ENCODE peak calls at places on chromosomes 1 and 21, in eight cellular contexts. M is CD4-positive, CD25-positive, alpha-beta regulatory T cell; D is heart left ventricle; A is right atrium auricular region; J is CD8-positive, alpha-beta memory T cell; V is tibial nerve; Y is small intestine; B is spleen. T is an unnamed sample. For H3K9me3, the result is how much of the 10 kb centered on the place peaks cover.

GRCh38 chr21:45508607-45509565 is 33.4 kb downstream of the SLC19A1 start:
- DNase-seq in M (no peak), D (peak), A (no peak), J (peak), V (no peak), Y (no peak), B (peak), T (no peak)

GRCh38 chr21:42702720-42703119 is 49.3 kb downstream of the PDE9A start:
- DNase-seq in M (no peak), D (no peak), A (no peak), J (no peak), V (no peak), Y (no peak), B (no peak), T (no peak)

GRCh38 chr1:10759413-10760200 is 36.8 kb downstream of the CASZ1 start:
- DNase-seq in M (no peak), D (no peak), A (no peak), J (no peak), V (no peak), Y (peak), B (no peak), T (no peak)

GRCh38 chr1:153940756-153941155 is 5.8 kb downstream of the DENND4B start:
- DNase-seq in M (no peak), D (no peak), A (no peak), J (no peak), V (no peak), Y (no peak), B (peak), T (no peak)

GRCh38 chr1:28457678-28458077 is 48.2 kb upstream of the RCC1 start:
- DNase-seq in M (no peak), D (no peak), A (no peak), J (no peak), V (no peak), Y (no peak), B (no peak), T (no peak)

GRCh38 chr21:43287974-43288755 is 119.4 kb downstream of the CRYAA start:
- DNase-seq in M (no peak), D (peak), A (no peak), J (peak), V (no peak), Y (peak), B (peak), T (no peak)

GRCh38 chr1:200468264-200469001 is 58.6 kb upstream of the ZNF281 start:
- DNase-seq in M (no peak), D (no peak), A (no peak), J (no peak), V (no peak), Y (no peak), B (no peak), T (peak)

GRCh38 chr1:77978293-77978968 is 441 bp downstream of the FUBP1 start:
- DNase-seq in M (peak), D (peak), A (peak), J (peak), V (peak), Y (peak), B (no peak), T (peak)

GRCh38 chr1:42162181-42162580 is 2.4 kb downstream of the GUCA2A start:
- DNase-seq in M (no peak), D (no peak), A (no peak), J (no peak), V (no peak), Y (peak), B (no peak), T (no peak)

GRCh38 chr1:51231121-51231520 is 5.0 kb upstream of the RNF11 start:
- DNase-seq in M (no peak), D (no peak), A (peak), J (no peak), V (no peak), Y (no peak), B (no peak), T (no peak)

GRCh38 chr1:225835752-225836151 is 25.8 kb downstream of the EPHX1 start:
- DNase-seq in M (no peak), D (peak), A (peak), J (no peak), V (peak), Y (no peak), B (peak), T (no peak)

GRCh38 chr1:225840713-225841112 is 30.8 kb downstream of the EPHX1 start:
- DNase-seq in M (no peak), D (no peak), A (no peak), J (no peak), V (no peak), Y (no peak), B (no peak), T (no peak)

GRCh38 chr1:225842074-225842473 is 32.1 kb downstream of the EPHX1 start:
- DNase-seq in M (no peak), D (no peak), A (no peak), J (no peak), V (no peak), Y (no peak), B (peak), T (no peak)

GRCh38 chr1:225840223-225840610 is 30.3 kb downstream of the EPHX1 start:
- DNase-seq in M (no peak), D (no peak), A (no peak), J (no peak), V (no peak), Y (no peak), B (peak), T (no peak)

DNA sequence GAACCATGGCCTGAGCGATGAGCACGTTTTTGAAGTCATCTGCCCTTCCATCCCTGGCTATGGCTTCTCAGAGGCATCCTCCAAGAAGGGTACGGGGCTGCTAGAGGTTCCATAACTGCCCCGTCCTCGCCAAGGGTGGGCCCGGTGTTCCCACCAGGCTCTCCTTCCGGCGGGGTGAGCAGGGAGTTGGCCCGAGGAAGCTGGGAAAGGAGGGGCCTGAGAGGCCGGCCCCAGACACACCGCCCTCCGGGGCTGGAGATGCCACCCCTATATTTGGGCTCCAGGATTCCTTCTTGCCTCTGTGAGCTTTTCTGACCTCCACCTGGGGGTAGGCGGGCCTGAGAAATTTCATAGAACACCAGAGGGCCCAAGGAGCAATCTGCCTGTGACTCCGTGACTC is 28.9 kb downstream of the EPHX1 start:
- DNase-seq in M (no peak), D (no peak), A (no peak), J (no peak), V (no peak), Y (no peak), B (no peak), T (no peak)
- H3K9me3 ChIP-seq in M (under half), D (under half), A (under half), J (under half), V (under half), Y (under half), B (under half), T (under half)

GRCh38 chr1:236166041-236166440 is 23.7 kb downstream of the GPR137B start:
- DNase-seq in M (no peak), D (no peak), A (no peak), J (no peak), V (no peak), Y (no peak), B (no peak), T (no peak)

GRCh38 chr1:236161230-236161629 is 18.9 kb downstream of the GPR137B start:
- DNase-seq in M (no peak), D (no peak), A (no peak), J (no peak), V (no peak), Y (no peak), B (no peak), T (no peak)

GRCh38 chr1:236164273-236164672 is 21.9 kb downstream of the GPR137B start:
- DNase-seq in M (no peak), D (peak), A (no peak), J (no peak), V (no peak), Y (no peak), B (peak), T (no peak)

GRCh38 chr1:236165238-236165981 is 23.1 kb downstream of the GPR137B start:
- DNase-seq in M (no peak), D (no peak), A (no peak), J (no peak), V (no peak), Y (no peak), B (no peak), T (no peak)

DNA sequence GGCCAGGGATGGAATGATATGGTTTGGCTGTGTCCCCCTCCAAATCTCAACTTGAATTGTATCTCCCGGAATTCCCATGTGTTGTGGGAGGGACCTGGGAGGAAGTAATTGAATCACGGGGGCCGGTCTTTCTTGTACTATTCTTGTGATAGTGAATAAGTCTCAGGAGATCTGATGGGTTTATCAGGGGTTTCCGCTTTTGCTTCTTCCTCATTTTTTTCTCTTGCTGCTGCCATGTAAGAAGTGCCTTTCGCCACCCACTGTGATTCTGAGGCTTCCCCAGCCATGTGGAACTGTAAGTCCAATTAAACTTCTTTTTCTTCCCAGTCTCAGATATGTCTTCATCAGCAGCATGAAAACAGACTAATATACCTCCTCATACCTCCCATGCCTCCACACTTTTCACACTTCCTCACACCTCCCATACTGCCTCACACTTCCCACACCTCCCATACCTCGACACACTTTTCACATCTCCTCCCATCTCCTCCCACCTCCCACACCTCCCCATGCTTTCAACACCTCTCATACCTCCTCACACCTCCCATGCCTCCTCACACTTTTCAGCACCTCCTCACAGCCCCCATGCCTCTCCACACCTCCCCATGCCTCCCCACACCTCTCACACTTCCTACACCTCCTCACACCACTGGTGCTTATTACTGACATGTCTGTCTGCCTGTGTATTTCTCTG is 21.3 kb downstream of the GPR137B start:
- DNase-seq in M (no peak), D (no peak), A (no peak), J (no peak), V (no peak), Y (no peak), B (peak), T (no peak)
- H3K9me3 ChIP-seq in M (under half), D (under half), A (under half), J (under half), V (under half), Y (under half), B (under half), T (under half)

DNA sequence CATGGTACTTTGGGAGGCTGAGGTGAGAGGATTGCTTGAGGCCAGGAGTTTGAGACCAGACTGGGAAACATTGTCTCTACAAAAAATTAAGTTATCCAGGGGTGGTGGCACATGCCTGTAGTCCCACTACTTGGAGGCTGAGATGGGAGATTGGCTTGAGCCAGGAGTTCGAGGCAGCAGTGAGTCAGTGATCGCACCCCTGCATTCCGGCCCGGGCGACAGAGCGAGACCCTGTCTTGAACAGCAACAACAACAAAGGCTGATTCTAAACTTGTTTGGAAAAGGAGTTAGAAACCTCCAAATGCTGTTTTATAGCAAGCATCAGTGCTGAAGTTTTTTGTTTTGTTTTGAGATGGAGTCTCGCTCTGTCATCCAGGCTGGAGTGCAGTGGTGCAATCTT is 14.7 kb downstream of the LYPD8 start:
- DNase-seq in M (no peak), D (no peak), A (no peak), J (no peak), V (no peak), Y (no peak), B (no peak), T (no peak)
- H3K9me3 ChIP-seq in M (under half), D (under half), A (under half), J (under half), V (under half), Y (under half), B (under half), T (under half)

GRCh38 chr21:38223893-38224540 is 32.8 kb upstream of the KCNJ15 start:
- DNase-seq in M (no peak), D (no peak), A (no peak), J (no peak), V (no peak), Y (no peak), B (no peak), T (no peak)

GRCh38 chr21:38221594-38221993 is 35.2 kb upstream of the KCNJ15 start:
- DNase-seq in M (no peak), D (no peak), A (no peak), J (no peak), V (no peak), Y (no peak), B (no peak), T (no peak)

GRCh38 chr21:38228115-38228514 is 28.7 kb upstream of the KCNJ15 start:
- DNase-seq in M (no peak), D (no peak), A (no peak), J (no peak), V (no peak), Y (no peak), B (no peak), T (no peak)

GRCh38 chr21:38229260-38229877 is 27.4 kb upstream of the KCNJ15 start:
- DNase-seq in M (no peak), D (no peak), A (no peak), J (no peak), V (no peak), Y (no peak), B (peak), T (no peak)

DNA sequence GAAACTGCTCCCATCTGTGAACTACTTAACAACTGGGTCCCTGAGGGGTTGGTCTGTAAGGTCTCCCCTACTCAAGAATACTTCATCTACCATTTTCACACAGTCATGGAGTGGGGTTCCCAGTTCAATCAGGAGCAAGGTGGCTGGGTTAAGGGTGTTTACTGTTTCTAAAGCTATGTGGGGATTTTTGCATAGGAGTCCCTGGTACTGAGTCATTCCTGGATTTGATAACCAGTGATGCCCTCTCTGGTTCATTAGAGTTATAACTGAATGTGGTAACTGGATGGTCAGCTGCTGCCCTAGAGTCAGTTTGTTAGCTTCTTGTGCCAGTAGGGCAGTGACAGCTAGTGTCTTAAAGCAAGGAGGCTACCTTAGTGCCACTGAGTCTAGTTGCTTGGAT is 29.4 kb upstream of the KCNJ15 start:
- DNase-seq in M (no peak), D (no peak), A (no peak), J (no peak), V (no peak), Y (no peak), B (no peak), T (no peak)
- H3K9me3 ChIP-seq in M (under half), D (under half), A (half or more), J (under half), V (half or more), Y (under half), B (half or more), T (under half)

GRCh38 chr21:34144224-34144623 is 70.8 kb downstream of the MRPS6 start:
- DNase-seq in M (no peak), D (no peak), A (no peak), J (no peak), V (no peak), Y (no peak), B (no peak), T (no peak)
- H3K9me3 ChIP-seq in M (under half), D (under half), A (under half), J (under half), V (under half), Y (under half), B (under half), T (under half)

GRCh38 chr1:69406244-69406643 is 161.5 kb upstream of the LRRC7 start:
- DNase-seq in M (no peak), D (no peak), A (no peak), J (no peak), V (no peak), Y (no peak), B (no peak), T (no peak)
- H3K9me3 ChIP-seq in M (under half), D (under half), A (under half), J (under half), V (under half), Y (under half), B (under half), T (under half)